ENCODE peak calls at places on chromosome 2, in six cellular contexts. R, D, U, V, G and I are unnamed samples. For H3K4me1, the result is how much of the 10 kb centered on the place peaks cover.

GRCh38 chr2:73920577-73921545 is 5.8 kb upstream of the DGUOK start:
- DNase-seq in R (peak), D (peak), U (no peak), V (peak), G (peak), I (peak)

GRCh38 chr2:37796481-37796880 is 125.0 kb upstream of the CDC42EP3 start:
- DNase-seq in R (no peak), D (no peak), U (no peak), V (no peak), G (no peak), I (no peak)

GRCh38 chr2:186995092-186995491 is 146.1 kb upstream of the ZSWIM2 start:
- DNase-seq in R (peak), D (no peak), U (no peak), V (peak), G (no peak), I (no peak)

GRCh38 chr2:129885735-129886134 is 93.7 kb upstream of the RAB6C start:
- DNase-seq in R (no peak), D (peak), U (no peak), V (no peak), G (no peak), I (no peak)

GRCh38 chr2:214244847-214245246 is 166.0 kb upstream of the VWC2L start:
- DNase-seq in R (peak), D (no peak), U (no peak), V (no peak), G (no peak), I (peak)

GRCh38 chr2:240628507-240629418 is 3.5 kb downstream of the GPR35 start:
- DNase-seq in R (no peak), D (peak), U (no peak), V (no peak), G (no peak), I (no peak)

GRCh38 chr2:191845248-191845715 is 1.6 kb downstream of the CAVIN2 start:
- DNase-seq in R (no peak), D (peak), U (no peak), V (no peak), G (no peak), I (no peak)

GRCh38 chr2:75403991-75404428 is 156.7 kb downstream of the EVA1A start:
- DNase-seq in R (peak), D (peak), U (peak), V (peak), G (peak), I (peak)

GRCh38 chr2:71801969-71802368 is 345.7 kb downstream of the CYP26B1 start:
- DNase-seq in R (peak), D (peak), U (peak), V (peak), G (peak), I (peak)

GRCh38 chr2:170966648-170967396 is 37.8 kb downstream of the GORASP2 start:
- DNase-seq in R (no peak), D (peak), U (no peak), V (peak), G (no peak), I (no peak)

GRCh38 chr2:55923091-55923977 is at the start of gene EFEMP1:
- DNase-seq in R (peak), D (peak), U (peak), V (peak), G (no peak), I (peak)

GRCh38 chr2:49753344-49753930 is 599.1 kb upstream of the FSHR start:
- DNase-seq in R (no peak), D (no peak), U (no peak), V (peak), G (no peak), I (no peak)

GRCh38 chr2:47891369-47892337 is 14.6 kb downstream of the FBXO11 start:
- DNase-seq in R (peak), D (no peak), U (no peak), V (peak), G (no peak), I (no peak)

GRCh38 chr2:71578665-71579371 is 125.5 kb downstream of the DYSF start:
- DNase-seq in R (peak), D (no peak), U (no peak), V (no peak), G (no peak), I (no peak)

GRCh38 chr2:23460983-23461382 is 76.0 kb downstream of the KLHL29 start:
- DNase-seq in R (no peak), D (no peak), U (no peak), V (no peak), G (no peak), I (no peak)

GRCh38 chr2:46702537-46702936 is 213.1 kb downstream of the MCFD2 start:
- DNase-seq in R (no peak), D (no peak), U (no peak), V (no peak), G (no peak), I (no peak)

GRCh38 chr2:233418761-233419625 is 64.7 kb downstream of the DGKD start:
- DNase-seq in R (peak), D (no peak), U (no peak), V (peak), G (no peak), I (no peak)

GRCh38 chr2:1728821-1729220 is 15.5 kb downstream of the PXDN start:
- DNase-seq in R (peak), D (peak), U (no peak), V (peak), G (no peak), I (no peak)

GRCh38 chr2:172178035-172178434 is 75.3 kb upstream of the DLX2 start:
- DNase-seq in R (peak), D (no peak), U (no peak), V (no peak), G (no peak), I (no peak)

GRCh38 chr2:140986456-140986855 is 1144.4 kb downstream of the LRP1B start:
- DNase-seq in R (no peak), D (no peak), U (no peak), V (no peak), G (no peak), I (no peak)

GRCh38 chr2:54106631-54107454 is 8.6 kb upstream of the ACYP2 start:
- DNase-seq in R (peak), D (no peak), U (no peak), V (peak), G (no peak), I (no peak)

GRCh38 chr2:89850881-89851582 is 1159.6 kb downstream of the RPIA start:
- DNase-seq in R (no peak), D (no peak), U (no peak), V (no peak), G (no peak), I (no peak)

GRCh38 chr2:230161180-230161579 is 58.6 kb downstream of the SP110 start:
- DNase-seq in R (peak), D (no peak), U (peak), V (peak), G (no peak), I (no peak)

GRCh38 chr2:64442801-64443429 is 11.0 kb upstream of the LGALSL start:
- DNase-seq in R (no peak), D (peak), U (no peak), V (no peak), G (no peak), I (no peak)

GRCh38 chr2:158969717-158970521 is 1.5 kb downstream of the TANC1 start:
- DNase-seq in R (peak), D (peak), U (peak), V (peak), G (no peak), I (peak)

GRCh38 chr2:188369365-188369764 is 77.7 kb downstream of the GULP1 start:
- DNase-seq in R (peak), D (no peak), U (peak), V (peak), G (no peak), I (peak)

GRCh38 chr2:239158641-239159475 is 242.0 kb downstream of the HDAC4 start:
- DNase-seq in R (no peak), D (peak), U (peak), V (no peak), G (no peak), I (no peak)

GRCh38 chr2:74691955-74692354 is 37.9 kb downstream of the SEMA4F start:
- DNase-seq in R (no peak), D (no peak), U (no peak), V (no peak), G (no peak), I (no peak)

GRCh38 chr2:132448771-132449170 is 32.2 kb downstream of the GPR39 start:
- DNase-seq in R (peak), D (peak), U (peak), V (peak), G (no peak), I (no peak)

GRCh38 chr2:96798733-96799622 is 17.1 kb upstream of the CNNM3 start:
- DNase-seq in R (no peak), D (no peak), U (no peak), V (no peak), G (no peak), I (no peak)

GRCh38 chr2:162261032-162261945 is 18.0 kb upstream of the FAP start:
- DNase-seq in R (peak), D (no peak), U (no peak), V (peak), G (no peak), I (no peak)

GRCh38 chr2:98126061-98126460 is 39.1 kb downstream of the VWA3B start:
- DNase-seq in R (peak), D (no peak), U (no peak), V (no peak), G (no peak), I (no peak)

GRCh38 chr2:98121149-98121548 is 34.2 kb downstream of the VWA3B start:
- DNase-seq in R (no peak), D (no peak), U (no peak), V (no peak), G (no peak), I (no peak)

GRCh38 chr2:98118852-98119251 is 31.9 kb downstream of the VWA3B start:
- DNase-seq in R (no peak), D (no peak), U (no peak), V (no peak), G (no peak), I (no peak)

GRCh38 chr2:98123286-98123685 is 36.3 kb downstream of the VWA3B start:
- DNase-seq in R (no peak), D (no peak), U (no peak), V (no peak), G (no peak), I (no peak)

GRCh38 chr2:98122524-98122923 is 35.6 kb downstream of the VWA3B start:
- DNase-seq in R (no peak), D (no peak), U (no peak), V (no peak), G (no peak), I (no peak)
- H2BK5ac ChIP-seq in R (no peak), D (no peak), U (no peak), V (no peak), G (no peak), I (no peak)

GRCh38 chr2:128304715-128305554 is 13.7 kb downstream of the HS6ST1 start:
- DNase-seq in R (peak), D (peak), U (peak), V (peak), G (no peak), I (no peak)
- H3K4me1 ChIP-seq in R (half or more), D (under half), U (half or more), V (half or more), G (under half), I (under half)

GRCh38 chr2:174662859-174663258 is 65.3 kb upstream of the WIPF1 start:
- DNase-seq in R (no peak), D (no peak), U (no peak), V (no peak), G (no peak), I (no peak)
- H4K91ac ChIP-seq in R (no peak), D (no peak), U (no peak), V (no peak), G (no peak), I (no peak)

GRCh38 chr2:5590836-5591235 is 101.3 kb upstream of the SOX11 start:
- DNase-seq in R (no peak), D (no peak), U (no peak), V (no peak), G (no peak), I (no peak)
- H2BK5ac ChIP-seq in R (no peak), D (no peak), U (no peak), V (no peak), G (no peak), I (no peak)

GRCh38 chr2:101556033-101556459 is 81.1 kb upstream of the RFX8 start:
- DNase-seq in R (no peak), D (no peak), U (no peak), V (no peak), G (no peak), I (no peak)

GRCh38 chr2:101563849-101564248 is 88.9 kb upstream of the RFX8 start:
- DNase-seq in R (no peak), D (no peak), U (no peak), V (no peak), G (no peak), I (no peak)

GRCh38 chr2:101559576-101559975 is 84.7 kb upstream of the RFX8 start:
- DNase-seq in R (peak), D (no peak), U (no peak), V (no peak), G (no peak), I (no peak)

GRCh38 chr2:101558740-101559508 is 84.0 kb upstream of the RFX8 start:
- DNase-seq in R (peak), D (no peak), U (no peak), V (peak), G (no peak), I (no peak)

DNA sequence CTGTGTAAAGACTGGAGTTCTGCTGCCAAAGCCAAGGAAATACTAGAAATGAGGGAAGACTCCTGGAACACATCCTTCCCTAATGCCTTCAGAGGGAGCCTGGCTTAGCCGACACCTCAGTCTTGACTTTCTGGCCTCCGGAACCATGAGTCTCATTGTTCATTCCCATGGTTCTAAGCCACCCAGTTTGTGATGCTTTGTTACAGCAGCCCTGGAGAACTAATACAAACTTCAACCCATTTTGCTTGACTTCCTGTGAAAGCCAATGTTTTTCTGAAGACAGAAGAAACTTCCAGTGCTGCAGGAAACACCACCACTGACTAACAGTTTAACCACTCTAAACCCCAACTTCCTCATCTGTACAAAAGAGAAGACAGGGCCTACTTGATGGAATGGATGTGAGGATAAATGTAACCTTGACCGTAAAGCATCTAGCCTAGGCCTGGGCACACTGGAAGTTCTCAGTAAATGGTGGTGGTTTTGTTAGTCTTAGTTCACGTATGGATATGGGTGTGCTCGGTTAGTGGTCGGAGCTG is 85.9 kb upstream of the RFX8 start:
- DNase-seq in R (no peak), D (no peak), U (no peak), V (no peak), G (no peak), I (no peak)
- H3K4me1 ChIP-seq in R (under half), D (under half), U (under half), V (under half), G (under half), I (under half)

DNA sequence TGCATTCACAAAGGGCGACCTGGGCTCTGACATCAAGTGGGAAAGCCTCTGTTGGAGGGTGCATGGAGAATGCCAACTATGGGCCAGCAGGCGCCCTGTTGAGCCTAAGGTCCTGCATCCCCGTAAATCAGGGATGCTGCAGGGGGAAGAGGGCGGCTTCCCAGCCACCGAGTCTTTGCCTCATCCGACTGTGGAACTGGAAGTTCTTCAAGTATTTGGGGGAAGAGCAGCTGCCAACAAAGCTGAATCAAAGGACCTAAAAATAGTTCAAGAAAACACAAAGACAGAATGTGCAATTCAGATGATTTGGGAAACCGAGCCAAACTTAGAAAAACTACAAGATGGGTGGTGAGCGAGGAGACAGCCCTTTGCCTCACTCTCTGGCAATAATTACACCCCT is 281.1 kb upstream of the MGAT5 start:
- DNase-seq in R (peak), D (no peak), U (no peak), V (no peak), G (no peak), I (no peak)
- H4K91ac ChIP-seq in R (peak), D (no peak), U (no peak), V (no peak), G (no peak), I (no peak)

DNA sequence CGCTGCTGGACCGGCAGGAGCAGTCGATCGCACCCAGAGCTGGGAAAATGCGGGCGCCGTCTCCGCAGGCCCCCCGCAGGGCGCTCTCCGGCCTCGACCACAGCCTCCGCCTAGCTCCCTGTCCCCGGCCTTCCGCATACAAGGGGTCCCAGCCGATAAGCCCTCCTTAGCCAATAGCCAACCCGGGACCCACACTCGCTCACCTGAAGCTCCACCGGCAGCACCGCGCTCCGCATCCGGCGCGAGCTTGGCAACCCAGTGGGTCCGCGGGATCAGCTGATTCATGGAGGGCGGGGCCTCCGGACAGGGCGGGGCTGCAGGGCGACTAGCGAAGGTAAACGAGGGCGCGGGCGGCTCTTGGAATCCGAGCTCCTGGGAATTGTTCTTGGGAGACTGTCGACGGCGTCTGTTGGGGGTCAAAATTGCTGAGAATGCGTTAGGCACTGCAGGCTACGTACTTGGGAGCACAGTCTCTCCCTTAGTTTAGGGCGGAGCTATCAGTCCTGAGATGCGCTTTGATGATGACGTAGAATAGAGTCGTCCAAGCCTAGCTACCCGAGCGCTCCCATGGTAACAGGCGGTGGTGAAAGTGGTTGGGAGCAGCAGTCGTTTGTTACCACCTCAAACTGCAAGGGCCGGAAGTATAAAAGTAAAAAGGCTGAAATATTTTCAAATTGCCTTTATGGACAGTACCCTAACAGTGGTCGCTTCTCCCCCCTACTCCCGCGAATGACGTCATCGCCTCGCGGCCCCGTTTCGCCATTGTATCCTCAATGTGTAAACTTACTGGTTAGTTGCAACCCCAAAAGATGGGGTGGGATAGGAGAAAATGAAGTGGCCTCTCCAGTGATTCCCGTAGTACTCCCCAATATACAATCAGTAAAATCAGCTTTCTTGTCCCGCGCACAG is at the start of gene ALS2:
- DNase-seq in R (peak), D (peak), U (peak), V (peak), G (peak), I (peak)
- H2BK5ac ChIP-seq in R (peak), D (no peak), U (peak), V (peak), G (peak), I (peak)

GRCh38 chr2:26455037-26455800 is 22.7 kb downstream of the OTOF start:
- DNase-seq in R (no peak), D (no peak), U (no peak), V (no peak), G (no peak), I (no peak)
- H3K4me1 ChIP-seq in R (under half), D (under half), U (under half), V (under half), G (under half), I (under half)

DNA sequence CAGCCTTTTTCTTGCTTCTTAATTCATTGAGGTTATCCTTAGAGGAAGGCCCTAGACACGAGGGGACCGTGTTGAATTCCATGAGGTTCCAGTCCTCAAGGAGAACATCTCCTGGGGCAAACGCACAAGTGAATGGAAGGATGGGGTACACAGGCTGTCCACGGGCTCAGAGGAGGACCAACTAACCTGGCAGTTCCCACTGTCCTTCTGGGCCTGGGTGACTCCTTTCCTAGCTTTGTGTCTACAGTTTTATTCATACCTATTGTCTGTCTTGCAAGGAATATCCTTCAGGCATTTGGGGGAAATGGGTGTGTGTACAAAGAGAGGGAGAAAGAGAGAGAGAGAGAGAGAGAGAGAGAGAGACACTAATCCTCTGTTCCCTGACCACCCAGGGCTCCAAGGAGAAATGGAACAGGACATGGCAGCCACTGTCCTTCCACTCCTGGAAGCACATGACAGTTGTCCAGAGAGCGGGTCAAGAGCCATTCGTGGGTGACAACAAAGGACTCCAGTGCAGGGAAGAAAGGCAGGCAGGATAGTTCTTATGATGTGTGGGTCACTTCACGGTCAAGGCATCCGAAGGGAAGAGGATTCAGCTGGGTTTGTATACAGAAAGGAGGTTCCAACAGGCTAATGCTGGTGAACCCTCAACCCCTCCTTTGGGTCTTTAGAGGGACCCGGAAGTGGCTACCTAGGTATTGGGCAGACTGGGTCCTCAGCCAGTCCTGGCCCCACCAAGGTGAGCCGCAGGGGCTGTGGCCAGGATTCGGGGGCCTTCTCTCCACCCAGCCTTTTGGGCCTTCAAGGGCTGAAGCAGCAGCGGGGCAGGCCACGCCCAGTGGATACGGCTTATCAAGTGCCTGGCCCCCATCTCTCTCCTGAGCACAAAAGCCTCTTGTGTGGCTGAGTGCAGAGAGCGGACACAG is 150.6 kb downstream of the MYCN start:
- DNase-seq in R (no peak), D (no peak), U (no peak), V (no peak), G (no peak), I (no peak)
- H4K91ac ChIP-seq in R (no peak), D (no peak), U (no peak), V (no peak), G (no peak), I (no peak)